ENCODE peak calls at places on chromosomes 12 and 14, in four cellular contexts. V is OCI-LY7, D is mucosa of descending colon, O is DND-41. P is an unnamed sample.

GRCh38 chr14:103186241-103186835 is 63.1 kb downstream of the TNFAIP2 start:
- DNase-seq in V (no peak), D (no peak), O (no peak), P (no peak)

GRCh38 chr12:112992541-112993398 is 14.5 kb downstream of the OAS2 start:
- DNase-seq in V (peak), D (peak), O (peak), P (peak)

GRCh38 chr14:70822706-70823185 is 13.4 kb upstream of the MAP3K9 start:
- DNase-seq in V (no peak), D (peak), O (peak), P (peak)

GRCh38 chr14:102654298-102654697 is 61.8 kb downstream of the RCOR1 start:
- DNase-seq in V (no peak), D (no peak), O (no peak), P (no peak)

GRCh38 chr12:71763682-71764379 is 9.2 kb downstream of the RAB21 start:
- DNase-seq in V (no peak), D (no peak), O (no peak), P (no peak)

GRCh38 chr14:61813101-61813596 is 50.9 kb downstream of the SNAPC1 start:
- DNase-seq in V (no peak), D (no peak), O (no peak), P (peak)

GRCh38 chr14:63995285-63995684 is 142.5 kb downstream of the SYNE2 start:
- DNase-seq in V (no peak), D (no peak), O (no peak), P (no peak)

GRCh38 chr12:105194947-105195346 is 41.0 kb downstream of the APPL2 start:
- DNase-seq in V (no peak), D (no peak), O (no peak), P (no peak)

GRCh38 chr12:51818567-51819300 is 29.8 kb downstream of the FIGNL2 start:
- DNase-seq in V (no peak), D (no peak), O (no peak), P (no peak)

GRCh38 chr12:108832730-108833354 is 24.5 kb downstream of the SSH1 start:
- DNase-seq in V (no peak), D (no peak), O (no peak), P (no peak)

GRCh38 chr14:77459072-77459723 is 1.3 kb downstream of the AHSA1 start:
- DNase-seq in V (peak), D (peak), O (peak), P (peak)

GRCh38 chr14:23641915-23642588 is 5.9 kb downstream of the DHRS2 start:
- DNase-seq in V (no peak), D (peak), O (no peak), P (no peak)

GRCh38 chr14:104111301-104112112 is 26.0 kb downstream of the ASPG start:
- DNase-seq in V (no peak), D (no peak), O (no peak), P (peak)

GRCh38 chr14:76718306-76719075 is 42.8 kb upstream of the VASH1 start:
- DNase-seq in V (no peak), D (no peak), O (no peak), P (no peak)

GRCh38 chr12:24798335-24798734 is 150.6 kb downstream of the BCAT1 start:
- DNase-seq in V (peak), D (no peak), O (peak), P (no peak)

GRCh38 chr14:76701981-76702380 is 59.3 kb upstream of the VASH1 start:
- DNase-seq in V (no peak), D (no peak), O (no peak), P (no peak)

GRCh38 chr12:2295941-2296461 is 243.2 kb downstream of the CACNA1C start:
- DNase-seq in V (peak), D (no peak), O (no peak), P (no peak)

GRCh38 chr12:75850751-75851462 is 180.7 kb downstream of the PHLDA1 start:
- DNase-seq in V (no peak), D (peak), O (no peak), P (no peak)

GRCh38 chr14:69287096-69287991 is 27.4 kb downstream of the GALNT16 start:
- DNase-seq in V (no peak), D (no peak), O (no peak), P (no peak)

GRCh38 chr12:95820096-95820703 is 29.6 kb upstream of the NTN4 start:
- DNase-seq in V (no peak), D (peak), O (no peak), P (peak)

GRCh38 chr14:91144425-91145145 is 30.7 kb downstream of the DGLUCY start:
- DNase-seq in V (no peak), D (no peak), O (no peak), P (no peak)

GRCh38 chr12:118714051-118714460 is 267.3 kb upstream of the SRRM4 start:
- DNase-seq in V (peak), D (peak), O (peak), P (peak)

GRCh38 chr14:55514819-55515470 is 65.1 kb upstream of the KTN1 start:
- DNase-seq in V (no peak), D (no peak), O (no peak), P (no peak)

GRCh38 chr12:71958993-71959588 is 20.4 kb downstream of the TPH2 start:
- DNase-seq in V (no peak), D (no peak), O (no peak), P (no peak)

GRCh38 chr12:27277846-27278260 is 33.8 kb downstream of the STK38L start:
- DNase-seq in V (no peak), D (peak), O (no peak), P (no peak)

GRCh38 chr14:24426912-24427536 is 2.4 kb downstream of the CBLN3 start:
- DNase-seq in V (peak), D (peak), O (no peak), P (no peak)

GRCh38 chr14:58368951-58369350 is 26.8 kb upstream of the TOMM20L start:
- DNase-seq in V (no peak), D (no peak), O (no peak), P (no peak)

GRCh38 chr14:76151398-76152332 is at the start of gene GPATCH2L:
- DNase-seq in V (peak), D (peak), O (peak), P (peak)

GRCh38 chr12:127515941-127516340 is 751.0 kb upstream of the TMEM132C start:
- DNase-seq in V (no peak), D (no peak), O (no peak), P (no peak)

GRCh38 chr12:93614917-93615596 is 42.6 kb downstream of the SOCS2 start:
- DNase-seq in V (no peak), D (no peak), O (no peak), P (no peak)

GRCh38 chr14:56488306-56488705 is 91.3 kb upstream of the TMEM260 start:
- DNase-seq in V (no peak), D (no peak), O (no peak), P (no peak)

GRCh38 chr12:75706786-75707605 is 195.6 kb upstream of the KRR1 start:
- DNase-seq in V (no peak), D (no peak), O (no peak), P (no peak)

GRCh38 chr14:86852530-86852929 is 1140.5 kb downstream of the GALC start:
- DNase-seq in V (no peak), D (no peak), O (no peak), P (no peak)

GRCh38 chr12:116318738-116319050 is 41.2 kb upstream of the MED13L start:
- DNase-seq in V (no peak), D (no peak), O (no peak), P (no peak)

GRCh38 chr12:84929486-84929885 is 16.9 kb upstream of the SLC6A15 start:
- DNase-seq in V (no peak), D (no peak), O (no peak), P (no peak)

GRCh38 chr12:110862331-110862730 is 15.5 kb downstream of the CCDC63 start:
- DNase-seq in V (no peak), D (no peak), O (no peak), P (no peak)

GRCh38 chr14:102027951-102028350 is 58.9 kb downstream of the HSP90AA1 start:
- DNase-seq in V (no peak), D (no peak), O (no peak), P (no peak)

GRCh38 chr14:104285483-104285790 is 147.1 kb downstream of the KIF26A start:
- DNase-seq in V (no peak), D (no peak), O (no peak), P (peak)

GRCh38 chr12:7716391-7716790 is 5.2 kb downstream of the DPPA3 start:
- DNase-seq in V (peak), D (no peak), O (no peak), P (no peak)
- TF ChIP-seq CTCF in V (peak), D (no peak), O (peak), P (no peak)

DNA sequence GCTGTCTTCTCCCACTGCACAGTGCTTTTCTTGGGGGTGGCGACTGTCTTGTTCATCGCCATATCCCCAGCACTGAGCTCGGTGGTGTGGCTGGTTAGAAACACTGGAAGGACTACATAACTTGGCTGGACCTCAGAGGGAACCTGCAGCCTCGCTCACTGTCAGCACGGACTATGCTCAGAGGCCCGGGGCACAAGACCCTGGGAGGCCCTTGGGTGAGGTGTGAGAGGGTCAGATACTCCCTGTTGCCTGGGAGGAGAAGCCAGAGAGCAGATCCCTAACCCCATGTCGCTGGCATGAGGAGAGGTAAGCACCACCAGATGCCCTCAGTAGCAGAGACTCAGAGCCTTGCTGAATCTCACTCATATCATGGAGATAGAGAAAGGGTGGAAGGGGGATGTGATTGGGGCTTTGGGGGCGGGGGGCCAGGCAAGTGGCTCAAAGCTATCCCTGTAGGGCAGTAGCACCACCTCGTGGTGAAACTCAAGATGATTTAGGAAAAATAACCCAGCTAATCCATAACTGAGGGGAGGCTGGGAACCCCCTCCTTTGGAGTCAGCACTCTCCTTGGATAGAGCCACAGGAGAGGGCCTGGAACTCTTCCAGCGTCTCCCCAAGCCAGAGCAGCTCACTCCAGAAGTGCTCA is 18.7 kb upstream of the HDAC7 start:
- DNase-seq in V (peak), D (peak), O (peak), P (peak)
- TF ChIP-seq CTCF in V (peak), D (peak), O (peak), P (no peak)

GRCh38 chr12:90166671-90167070 is 458.0 kb upstream of the ATP2B1 start:
- DNase-seq in V (no peak), D (no peak), O (no peak), P (no peak)

GRCh38 chr12:90166012-90166411 is 457.4 kb upstream of the ATP2B1 start:
- DNase-seq in V (no peak), D (no peak), O (no peak), P (no peak)

GRCh38 chr12:90167501-90167900 is 458.9 kb upstream of the ATP2B1 start:
- DNase-seq in V (no peak), D (no peak), O (no peak), P (no peak)

DNA sequence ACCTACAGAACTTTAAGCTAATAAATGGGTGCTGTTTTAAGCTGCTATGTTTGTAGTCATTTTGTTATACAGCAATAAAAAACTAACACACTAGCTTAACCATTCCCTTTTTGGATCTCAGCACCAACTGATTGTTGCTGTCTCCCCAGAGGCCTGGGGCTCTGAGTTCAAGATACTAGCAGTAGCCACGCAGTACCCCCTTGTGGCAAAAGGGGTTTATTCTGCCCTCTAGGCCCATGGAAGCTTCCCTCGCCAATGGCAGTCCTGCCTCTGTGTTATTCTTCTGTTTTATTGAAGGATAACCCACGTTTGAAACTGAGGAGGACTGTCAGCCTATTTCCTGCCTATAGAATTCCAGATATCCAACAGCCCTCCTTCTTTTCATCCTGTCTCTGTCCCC is 455.3 kb upstream of the ATP2B1 start:
- DNase-seq in V (peak), D (no peak), O (no peak), P (no peak)
- TF ChIP-seq CTCF in V (peak), D (no peak), O (peak), P (no peak)

GRCh38 chr12:107317751-107318553 is 224.6 kb upstream of the CRY1 start:
- DNase-seq in V (no peak), D (peak), O (peak), P (peak)
- TF ChIP-seq CTCF in V (no peak), D (no peak), O (peak), P (peak)

DNA sequence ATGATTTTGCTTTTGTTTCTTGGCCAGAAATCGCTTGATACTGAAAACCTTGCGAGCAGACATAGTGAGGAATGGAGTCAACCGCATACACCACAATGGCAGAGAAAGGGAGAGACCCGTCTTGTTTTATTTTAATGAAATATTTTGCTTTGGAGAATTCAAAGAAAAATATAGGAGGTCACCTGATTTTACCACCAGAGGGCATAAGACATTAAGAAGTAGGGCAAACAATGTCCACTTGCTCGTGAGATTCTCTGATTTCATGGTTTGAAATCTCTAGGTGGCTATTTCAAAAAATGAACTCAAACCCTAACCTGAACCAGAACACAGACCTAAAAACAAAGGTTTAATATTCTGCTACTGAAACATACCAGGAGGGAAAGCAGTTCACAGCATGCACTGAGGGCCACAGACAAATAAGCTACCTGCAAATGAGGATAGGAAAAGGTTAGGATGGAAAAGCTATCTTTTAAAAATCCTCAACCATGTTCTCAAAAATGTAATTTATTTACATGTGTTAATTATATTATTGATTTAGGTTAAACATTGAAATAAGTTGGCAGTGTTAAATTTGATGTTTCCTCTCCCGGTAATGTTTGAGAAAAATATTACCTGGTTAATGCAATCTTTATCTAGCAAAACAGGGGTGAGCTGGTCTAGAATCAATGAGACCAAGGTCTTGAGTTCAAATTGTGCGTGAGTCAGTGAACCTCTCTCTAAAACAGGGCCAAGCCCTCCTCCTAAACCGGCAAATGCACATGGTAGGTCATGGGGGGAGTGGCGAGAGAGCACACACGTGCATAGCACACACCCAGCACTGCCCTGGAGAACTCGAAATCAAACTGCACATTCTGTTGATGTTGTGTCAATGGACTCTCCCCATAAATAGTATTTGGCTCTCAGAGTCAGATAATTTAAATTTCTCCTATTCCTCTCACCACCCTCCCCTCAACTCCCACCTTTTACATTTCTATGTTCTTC is 12.5 kb downstream of the IFNG-AS1 start:
- DNase-seq in V (peak), D (no peak), O (no peak), P (no peak)
- TF ChIP-seq CTCF in V (peak), D (no peak), O (peak), P (peak)

GRCh38 chr14:99037777-99038176 is 234.2 kb downstream of the BCL11B start:
- DNase-seq in V (no peak), D (no peak), O (no peak), P (no peak)
- TF ChIP-seq CTCF in V (peak), D (no peak), O (no peak), P (peak)